ENCODE peak calls at places on chromosomes 12 and 14, in seven cellular contexts. U is AG04449, D is heart left ventricle, C is HCT116, S is spleen, W is lower lobe of right lung, H is endothelial cell. R is an unnamed sample.

GRCh38 chr14:24991821-24992220 is 58.1 kb downstream of the STXBP6 start:
- DNase-seq in U (no peak), D (no peak), C (no peak), S (no peak), W (no peak), H (no peak), R (no peak)

GRCh38 chr14:26527095-26527494 is 70.7 kb downstream of the NOVA1 start:
- DNase-seq in U (no peak), D (no peak), C (no peak), S (no peak), W (no peak), H (no peak), R (no peak)

GRCh38 chr12:28057856-28058615 is 85.5 kb upstream of the PTHLH start:
- DNase-seq in U (no peak), D (no peak), C (no peak), S (no peak), W (no peak), H (no peak), R (no peak)

GRCh38 chr12:73906757-73907156 is 630.9 kb upstream of the ATXN7L3B start:
- DNase-seq in U (no peak), D (no peak), C (no peak), S (no peak), W (no peak), H (no peak), R (no peak)

GRCh38 chr14:74469548-74470518 is 23.3 kb downstream of the NPC2 start:
- DNase-seq in U (no peak), D (no peak), C (no peak), S (no peak), W (no peak), H (no peak), R (no peak)

GRCh38 chr14:102451064-102451352 is 58.6 kb downstream of the ANKRD9 start:
- DNase-seq in U (no peak), D (no peak), C (no peak), S (no peak), W (no peak), H (no peak), R (no peak)

GRCh38 chr14:65414961-65415589 is 2.5 kb downstream of the FUT8 start:
- DNase-seq in U (no peak), D (no peak), C (no peak), S (no peak), W (no peak), H (no peak), R (peak; percentile 42)

GRCh38 chr12:96035283-96036236 is at the start of gene LTA4H:
- DNase-seq in U (peak; percentile 88), D (peak; percentile 97), C (peak; percentile 98), S (peak; percentile 98), W (peak; percentile 99), H (peak; percentile 93), R (peak; percentile 100)

GRCh38 chr12:124542021-124542941 is 25.1 kb downstream of the NCOR2 start:
- DNase-seq in U (no peak), D (no peak), C (no peak), S (peak; percentile 75), W (no peak), H (no peak), R (no peak)

GRCh38 chr14:105847400-105847799 is 321.0 kb downstream of the TMEM121 start:
- DNase-seq in U (no peak), D (no peak), C (no peak), S (no peak), W (peak; percentile 36), H (no peak), R (no peak)

GRCh38 chr14:45810152-45810872 is 557.3 kb upstream of the MIS18BP1 start:
- DNase-seq in U (no peak), D (no peak), C (no peak), S (no peak), W (no peak), H (peak; percentile 3), R (no peak)

GRCh38 chr12:10016881-10017280 is 6.5 kb downstream of the CLEC12B start:
- DNase-seq in U (no peak), D (no peak), C (no peak), S (no peak), W (no peak), H (no peak), R (no peak)

GRCh38 chr14:61438036-61438435 is 116.7 kb downstream of the PRKCH start:
- DNase-seq in U (no peak), D (no peak), C (no peak), S (no peak), W (no peak), H (no peak), R (peak; percentile 54)

GRCh38 chr14:22487941-22488340 is 101.1 kb downstream of the DAD1 start:
- DNase-seq in U (no peak), D (no peak), C (no peak), S (no peak), W (no peak), H (no peak), R (no peak)

GRCh38 chr12:91922674-91923073 is 223.0 kb downstream of the BTG1 start:
- DNase-seq in U (no peak), D (no peak), C (no peak), S (no peak), W (no peak), H (no peak), R (no peak)

GRCh38 chr12:7303230-7303629 is 642 bp upstream of the ACSM4 start:
- DNase-seq in U (no peak), D (no peak), C (no peak), S (no peak), W (no peak), H (no peak), R (no peak)

GRCh38 chr12:117836999-117837736 is 131.6 kb downstream of the KSR2 start:
- DNase-seq in U (no peak), D (peak; percentile 66), C (peak; percentile 39), S (peak; percentile 87), W (peak; percentile 79), H (peak; percentile 86), R (peak; percentile 88)

GRCh38 chr14:88002421-88002820 is 2.5 kb upstream of the GPR65 start:
- DNase-seq in U (no peak), D (no peak), C (no peak), S (peak; percentile 61), W (no peak), H (no peak), R (peak; percentile 62)

GRCh38 chr12:112096667-112097066 is 11.9 kb downstream of the NAA25 start:
- DNase-seq in U (peak; percentile 16), D (no peak), C (peak; percentile 87), S (no peak), W (no peak), H (no peak), R (peak; percentile 41)

GRCh38 chr14:74804219-74804825 is 41.2 kb downstream of the YLPM1 start:
- DNase-seq in U (peak; percentile 9), D (no peak), C (peak; percentile 33), S (no peak), W (no peak), H (peak; percentile 48), R (peak; percentile 45)

GRCh38 chr12:127559349-127560040 is 707.5 kb upstream of the TMEM132C start:
- DNase-seq in U (peak; percentile 92), D (no peak), C (no peak), S (peak; percentile 73), W (no peak), H (peak; percentile 4), R (peak; percentile 90)

GRCh38 chr14:105854600-105855245 is 328.3 kb downstream of the TMEM121 start:
- DNase-seq in U (no peak), D (no peak), C (no peak), S (peak; percentile 75), W (peak; percentile 39), H (no peak), R (no peak)

GRCh38 chr12:105409881-105410471 is 79.5 kb downstream of the C12orf75 start:
- DNase-seq in U (no peak), D (peak; percentile 34), C (no peak), S (no peak), W (peak; percentile 43), H (peak; percentile 50), R (no peak)

DNA sequence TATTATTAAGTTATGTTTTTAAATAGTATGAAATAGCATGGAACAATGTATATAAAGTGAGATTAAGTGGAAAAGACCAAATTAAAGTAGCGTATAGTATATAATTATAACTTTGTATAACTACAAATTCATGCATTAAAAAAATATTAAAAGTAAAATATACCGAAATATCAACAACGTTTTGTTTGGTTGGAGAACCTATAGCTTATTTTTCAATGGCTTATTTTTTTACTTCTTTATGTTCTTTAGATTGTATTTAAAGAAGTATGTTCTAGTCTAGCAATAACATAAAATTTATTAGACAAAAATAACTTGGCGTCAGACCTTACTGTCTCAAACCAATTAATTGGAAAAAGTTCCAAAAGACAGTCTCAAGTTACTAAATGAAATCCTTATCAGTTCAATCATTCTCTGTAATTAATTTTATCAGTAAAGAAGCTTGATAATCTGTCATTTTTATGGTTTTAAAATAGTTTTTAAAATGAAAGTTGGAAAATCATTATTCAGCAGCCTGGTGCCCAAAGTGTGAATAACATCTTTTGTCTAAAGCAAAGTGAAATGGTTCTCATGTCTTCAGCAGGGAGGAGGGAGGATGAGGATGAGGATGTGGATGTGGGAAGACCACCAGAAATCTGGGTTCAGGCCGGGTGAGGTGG is 46.7 kb downstream of the IRAK3 start:
- DNase-seq in U (no peak), D (no peak), C (no peak), S (no peak), W (no peak), H (no peak), R (no peak)
- TF ChIP-seq CTCF in U (no peak), D (no peak), C (peak; percentile 16), S (no peak), W (no peak), H (peak; percentile 51), R (peak; percentile 57)

DNA sequence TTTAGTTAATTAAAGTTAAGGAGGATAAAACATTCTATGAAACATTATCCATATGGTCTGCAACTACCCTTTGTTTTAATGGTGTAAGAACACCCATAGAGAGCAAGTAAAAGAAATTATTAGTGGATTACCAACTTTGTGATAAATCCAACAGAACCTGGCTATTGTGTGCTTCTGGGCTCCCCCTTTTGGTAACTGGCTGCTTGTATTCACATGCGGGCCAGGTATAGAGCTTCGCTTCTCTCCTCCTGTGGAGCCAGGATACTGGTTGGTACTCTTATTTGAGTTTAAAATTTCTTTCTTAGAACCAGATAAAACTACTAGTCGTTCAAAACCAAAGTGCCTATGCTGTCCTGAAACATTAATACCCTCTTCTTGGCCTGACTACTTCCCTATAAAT is 81.0 kb downstream of the PTPRR start:
- DNase-seq in U (no peak), D (no peak), C (no peak), S (no peak), W (no peak), H (no peak), R (no peak)
- TF ChIP-seq CTCF in U (no peak), D (no peak), C (no peak), S (no peak), W (no peak), H (no peak), R (no peak)

GRCh38 chr12:70724444-70724843 is 87.2 kb upstream of the PTPRB start:
- DNase-seq in U (no peak), D (no peak), C (peak; percentile 35), S (no peak), W (no peak), H (no peak), R (no peak)
- TF ChIP-seq CTCF in U (no peak), D (peak; percentile 29), C (peak; percentile 68), S (no peak), W (peak; percentile 27), H (peak; percentile 42), R (peak; percentile 18)

DNA sequence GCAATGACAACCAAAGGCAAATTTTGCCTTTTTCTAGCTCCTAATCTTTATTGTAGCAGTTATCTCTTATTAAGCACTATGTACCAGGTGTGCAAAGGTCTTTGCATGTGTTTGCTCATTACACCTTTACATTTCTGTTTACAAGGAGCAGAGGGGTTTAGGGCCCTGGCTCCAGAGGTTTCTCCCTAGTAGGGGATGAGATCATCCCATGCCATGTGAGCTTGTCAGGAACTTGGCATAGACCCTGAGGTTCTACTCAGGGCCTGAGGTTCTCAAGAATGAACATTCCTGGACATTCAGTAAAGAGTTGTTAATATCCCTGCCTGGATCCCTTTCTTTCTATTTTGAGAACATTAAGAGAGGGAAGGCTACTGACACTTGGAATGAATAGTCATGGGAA is 292.0 kb downstream of the RPAP3 start:
- DNase-seq in U (no peak), D (no peak), C (no peak), S (no peak), W (no peak), H (no peak), R (no peak)
- TF ChIP-seq CTCF in U (no peak), D (no peak), C (no peak), S (no peak), W (no peak), H (no peak), R (no peak)